ENCODE peak calls at places on chromosomes 4 and X, in five cellular contexts. One of them, this sample, is unnamed.

GRCh38 chr4:169098054-169098896 is 88.2 kb upstream of the CBR4 start:
- DNase-seq in fibroblast of lung: peak
- DNase-seq in GM23248: peak
- DNase-seq in keratinocyte: no peak
- DNase-seq in K562: peak
- DNase-seq in this sample: peak

GRCh38 chr4:154164931-154165839 is 326.4 kb downstream of the DCHS2 start:
- DNase-seq in fibroblast of lung: peak
- DNase-seq in GM23248: peak
- DNase-seq in K562: peak
- DNase-seq in keratinocyte: peak
- DNase-seq in this sample: no peak

GRCh38 chrX:134634691-134635090 is 23.6 kb downstream of the PLAC1 start:
- DNase-seq in keratinocyte: no peak
- DNase-seq in GM23248: peak
- DNase-seq in fibroblast of lung: peak
- DNase-seq in K562: no peak
- DNase-seq in this sample: no peak

GRCh38 chrX:1807301-1807731 is 192.5 kb downstream of the ASMT start:
- DNase-seq in keratinocyte: no peak
- DNase-seq in fibroblast of lung: peak
- DNase-seq in GM23248: peak
- DNase-seq in K562: no peak
- DNase-seq in this sample: no peak

GRCh38 chr4:153393397-153393796 is 48.9 kb downstream of the MND1 start:
- DNase-seq in keratinocyte: no peak
- DNase-seq in GM23248: peak
- DNase-seq in fibroblast of lung: peak
- DNase-seq in K562: no peak
- DNase-seq in this sample: no peak

GRCh38 chrX:2635366-2635765 is 55.7 kb upstream of the CD99 start:
- DNase-seq in keratinocyte: no peak
- DNase-seq in fibroblast of lung: no peak
- DNase-seq in K562: no peak
- DNase-seq in GM23248: peak
- DNase-seq in this sample: no peak

GRCh38 chr4:187893418-187893817 is 102.2 kb upstream of the ZFP42 start:
- DNase-seq in keratinocyte: no peak
- DNase-seq in K562: no peak
- DNase-seq in GM23248: no peak
- DNase-seq in fibroblast of lung: no peak
- DNase-seq in this sample: no peak

GRCh38 chr4:178784491-178784890 is 1342.3 kb upstream of the AGA start:
- DNase-seq in keratinocyte: no peak
- DNase-seq in GM23248: no peak
- DNase-seq in K562: no peak
- DNase-seq in fibroblast of lung: peak
- DNase-seq in this sample: no peak

GRCh38 chrX:136496359-136496767 is 1.0 kb upstream of the HTATSF1 start:
- DNase-seq in K562: no peak
- DNase-seq in fibroblast of lung: no peak
- DNase-seq in GM23248: no peak
- DNase-seq in keratinocyte: no peak
- DNase-seq in this sample: no peak

GRCh38 chr4:11011249-11011648 is 326.7 kb upstream of the CLNK start:
- DNase-seq in fibroblast of lung: no peak
- DNase-seq in keratinocyte: no peak
- DNase-seq in GM23248: no peak
- DNase-seq in K562: no peak
- DNase-seq in this sample: no peak

GRCh38 chr4:119626943-119627266 is 1.7 kb downstream of the PDE5A start:
- DNase-seq in fibroblast of lung: no peak
- DNase-seq in K562: no peak
- DNase-seq in GM23248: no peak
- DNase-seq in keratinocyte: no peak
- DNase-seq in this sample: no peak

GRCh38 chr4:7296661-7297335 is 104.5 kb downstream of the SORCS2 start:
- DNase-seq in GM23248: no peak
- DNase-seq in keratinocyte: no peak
- DNase-seq in fibroblast of lung: no peak
- DNase-seq in K562: no peak
- DNase-seq in this sample: no peak

GRCh38 chr4:83993774-83994173 is 457.9 kb downstream of the GPAT3 start:
- DNase-seq in GM23248: no peak
- DNase-seq in K562: peak
- DNase-seq in fibroblast of lung: no peak
- DNase-seq in keratinocyte: no peak
- DNase-seq in this sample: no peak

GRCh38 chr4:150415213-150415612 is 166.7 kb upstream of the MAB21L2 start:
- DNase-seq in GM23248: no peak
- DNase-seq in fibroblast of lung: peak
- DNase-seq in K562: no peak
- DNase-seq in keratinocyte: no peak
- DNase-seq in this sample: no peak

GRCh38 chrX:78708171-78708570 is 39.3 kb upstream of the LPAR4 start:
- DNase-seq in fibroblast of lung: peak
- DNase-seq in keratinocyte: no peak
- DNase-seq in K562: peak
- DNase-seq in GM23248: peak
- DNase-seq in this sample: peak

GRCh38 chr4:73753215-73753614 is 12.8 kb downstream of the CXCL8 start:
- DNase-seq in fibroblast of lung: no peak
- DNase-seq in K562: no peak
- DNase-seq in keratinocyte: no peak
- DNase-seq in GM23248: no peak
- DNase-seq in this sample: no peak

GRCh38 chr4:25863347-25863784 is 578 bp upstream of the SEL1L3 start:
- DNase-seq in keratinocyte: no peak
- DNase-seq in K562: no peak
- DNase-seq in fibroblast of lung: no peak
- DNase-seq in GM23248: no peak
- DNase-seq in this sample: no peak

GRCh38 chrX:134236690-134237362 is at the start of gene CCDC160:
- DNase-seq in keratinocyte: no peak
- DNase-seq in fibroblast of lung: peak
- DNase-seq in GM23248: peak
- DNase-seq in K562: no peak
- DNase-seq in this sample: peak

GRCh38 chr4:55491486-55491885 is 55.2 kb downstream of the CLOCK start:
- DNase-seq in GM23248: peak
- DNase-seq in fibroblast of lung: peak
- DNase-seq in keratinocyte: no peak
- DNase-seq in K562: no peak
- DNase-seq in this sample: no peak

GRCh38 chrX:100928660-100929613 is at the start of gene XKRX:
- DNase-seq in GM23248: peak
- DNase-seq in K562: peak
- DNase-seq in keratinocyte: no peak
- DNase-seq in fibroblast of lung: peak
- DNase-seq in this sample: peak

GRCh38 chr4:88528861-88529260 is 5.3 kb upstream of the PYURF start:
- DNase-seq in keratinocyte: no peak
- DNase-seq in K562: no peak
- DNase-seq in fibroblast of lung: no peak
- DNase-seq in GM23248: peak
- DNase-seq in this sample: peak

GRCh38 chrX:3449287-3449686 is 102.8 kb upstream of the MXRA5 start:
- DNase-seq in GM23248: peak
- DNase-seq in K562: no peak
- DNase-seq in keratinocyte: no peak
- DNase-seq in fibroblast of lung: peak
- DNase-seq in this sample: no peak

GRCh38 chrX:153351981-153352380 is 18.0 kb downstream of the ZNF275 start:
- DNase-seq in keratinocyte: no peak
- DNase-seq in K562: no peak
- DNase-seq in GM23248: no peak
- DNase-seq in fibroblast of lung: no peak
- DNase-seq in this sample: no peak

GRCh38 chr4:77040265-77040664 is 35.5 kb downstream of the CCNI start:
- DNase-seq in GM23248: peak
- DNase-seq in fibroblast of lung: peak
- DNase-seq in keratinocyte: no peak
- DNase-seq in K562: no peak
- DNase-seq in this sample: peak

GRCh38 chr4:82230310-82230709 is 143.5 kb downstream of the HNRNPD start:
- DNase-seq in K562: no peak
- DNase-seq in keratinocyte: peak
- DNase-seq in fibroblast of lung: no peak
- DNase-seq in GM23248: peak
- DNase-seq in this sample: no peak

GRCh38 chr4:30537462-30537861 is 182.7 kb upstream of the PCDH7 start:
- DNase-seq in keratinocyte: no peak
- DNase-seq in fibroblast of lung: peak
- DNase-seq in GM23248: peak
- DNase-seq in K562: no peak
- DNase-seq in this sample: peak

GRCh38 chr4:5890063-5890727 is 2.7 kb downstream of the CRMP1 start:
- DNase-seq in GM23248: no peak
- DNase-seq in K562: no peak
- DNase-seq in keratinocyte: no peak
- DNase-seq in fibroblast of lung: peak
- DNase-seq in this sample: no peak

GRCh38 chrX:9352683-9353430 is 112.0 kb upstream of the TBL1X start:
- DNase-seq in K562: peak
- DNase-seq in keratinocyte: no peak
- DNase-seq in GM23248: peak
- DNase-seq in fibroblast of lung: peak
- DNase-seq in this sample: no peak

GRCh38 chr4:79576480-79576803 is 168.4 kb upstream of the GK2 start:
- DNase-seq in GM23248: peak
- DNase-seq in K562: peak
- DNase-seq in keratinocyte: no peak
- DNase-seq in fibroblast of lung: peak
- DNase-seq in this sample: peak

GRCh38 chr4:85127653-85128052 is 161.2 kb upstream of the WDFY3 start:
- DNase-seq in keratinocyte: no peak
- DNase-seq in K562: peak
- DNase-seq in fibroblast of lung: peak
- DNase-seq in GM23248: peak
- DNase-seq in this sample: peak

GRCh38 chr4:147735413-147736301 is 3.8 kb downstream of the ARHGAP10 start:
- DNase-seq in K562: no peak
- DNase-seq in GM23248: peak
- DNase-seq in keratinocyte: no peak
- DNase-seq in fibroblast of lung: peak
- DNase-seq in this sample: peak

GRCh38 chr4:149145803-149146202 is 669.8 kb downstream of the IQCM start:
- DNase-seq in GM23248: peak
- DNase-seq in K562: no peak
- DNase-seq in keratinocyte: no peak
- DNase-seq in fibroblast of lung: peak
- DNase-seq in this sample: no peak

GRCh38 chrX:150508461-150509367 is 59.7 kb upstream of the MTM1 start:
- DNase-seq in GM23248: peak
- DNase-seq in keratinocyte: no peak
- DNase-seq in K562: no peak
- DNase-seq in fibroblast of lung: peak
- DNase-seq in this sample: peak

GRCh38 chr4:127145001-127145400 is 487.8 kb upstream of the INTU start:
- DNase-seq in K562: no peak
- DNase-seq in keratinocyte: no peak
- DNase-seq in fibroblast of lung: no peak
- DNase-seq in GM23248: no peak
- DNase-seq in this sample: no peak

GRCh38 chr4:95547708-95548471 is 883 bp downstream of the UNC5C start:
- DNase-seq in fibroblast of lung: peak
- DNase-seq in K562: no peak
- DNase-seq in keratinocyte: no peak
- DNase-seq in GM23248: peak
- DNase-seq in this sample: peak

GRCh38 chr4:95548738-95549245 is at the start of gene UNC5C:
- DNase-seq in GM23248: peak
- DNase-seq in K562: no peak
- DNase-seq in keratinocyte: no peak
- DNase-seq in fibroblast of lung: peak
- DNase-seq in this sample: peak

GRCh38 chr4:95546236-95546635 is 2.5 kb downstream of the UNC5C start:
- DNase-seq in keratinocyte: no peak
- DNase-seq in K562: no peak
- DNase-seq in fibroblast of lung: no peak
- DNase-seq in GM23248: no peak
- DNase-seq in this sample: no peak

GRCh38 chr4:95545526-95545925 is 3.2 kb downstream of the UNC5C start:
- DNase-seq in K562: no peak
- DNase-seq in fibroblast of lung: no peak
- DNase-seq in keratinocyte: no peak
- DNase-seq in GM23248: no peak
- DNase-seq in this sample: no peak

GRCh38 chr4:95546866-95547707 is 1.7 kb downstream of the UNC5C start:
- DNase-seq in GM23248: peak
- DNase-seq in keratinocyte: no peak
- DNase-seq in K562: no peak
- DNase-seq in fibroblast of lung: peak
- DNase-seq in this sample: no peak
- TF ChIP-seq EZH2 in GM23248: no peak
- TF ChIP-seq EZH2 in keratinocyte: no peak
- TF ChIP-seq EZH2 in K562: no peak
- TF ChIP-seq EZH2 in fibroblast of lung: no peak
- TF ChIP-seq EZH2 in this sample: no peak

DNA sequence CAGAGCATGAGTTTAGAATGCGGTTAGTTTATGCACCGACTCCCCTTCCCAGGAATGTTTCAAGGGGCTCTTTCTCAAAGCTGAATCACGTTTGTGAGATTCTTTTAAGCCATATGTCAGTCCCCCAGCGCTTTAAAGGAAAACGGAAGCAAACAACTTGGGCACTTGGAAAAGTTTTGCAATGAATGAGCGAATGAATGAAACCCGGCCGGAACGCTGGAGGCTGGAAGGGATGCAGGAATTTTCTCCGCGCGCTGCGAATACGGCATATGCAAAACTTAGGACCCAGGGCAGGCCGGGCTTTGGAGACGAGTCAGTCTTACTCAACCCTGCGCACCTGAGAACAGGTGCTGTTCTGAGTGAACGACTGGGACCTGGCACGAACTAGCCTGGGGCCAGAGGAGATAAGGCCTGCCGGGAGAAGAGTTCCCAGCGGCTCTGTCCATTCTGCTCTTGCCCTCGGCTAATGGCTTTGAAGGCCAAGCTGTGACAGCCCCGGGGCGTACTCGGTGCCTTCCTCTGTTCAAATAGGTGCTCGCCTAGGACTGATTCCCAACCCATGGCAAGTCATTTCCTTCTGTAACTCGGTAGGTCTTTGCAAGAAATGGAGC is 763 bp upstream of the NRK start:
- DNase-seq in fibroblast of lung: peak
- DNase-seq in GM23248: no peak
- DNase-seq in K562: no peak
- DNase-seq in keratinocyte: no peak
- DNase-seq in this sample: peak
- TF ChIP-seq EZH2 in fibroblast of lung: no peak
- TF ChIP-seq EZH2 in GM23248: no peak
- TF ChIP-seq EZH2 in K562: no peak
- TF ChIP-seq EZH2 in keratinocyte: peak
- TF ChIP-seq EZH2 in this sample: no peak

GRCh38 chr4:71186257-71186565 is 152.6 kb upstream of the SLC4A4 start:
- DNase-seq in K562: no peak
- DNase-seq in GM23248: no peak
- DNase-seq in keratinocyte: no peak
- DNase-seq in fibroblast of lung: no peak
- DNase-seq in this sample: no peak
- TF ChIP-seq EZH2 in K562: no peak
- TF ChIP-seq EZH2 in GM23248: no peak
- TF ChIP-seq EZH2 in keratinocyte: peak
- TF ChIP-seq EZH2 in fibroblast of lung: no peak
- TF ChIP-seq EZH2 in this sample: no peak

GRCh38 chr4:8891646-8892555 is 20.3 kb upstream of the HMX1 start:
- DNase-seq in keratinocyte: no peak
- DNase-seq in K562: no peak
- DNase-seq in GM23248: no peak
- DNase-seq in fibroblast of lung: no peak
- DNase-seq in this sample: no peak
- TF ChIP-seq EZH2 in keratinocyte: peak
- TF ChIP-seq EZH2 in K562: no peak
- TF ChIP-seq EZH2 in GM23248: no peak
- TF ChIP-seq EZH2 in fibroblast of lung: no peak
- TF ChIP-seq EZH2 in this sample: peak

This sample was measured in endothelial cell of umbilical vein.